ENCODE peak calls at places on chromosome 16, in four cellular contexts. I is Calu3, W is HFF-Myc, C is PC-9. O is an unnamed sample.

GRCh38 chr16:2955779-2956565 is 8.1 kb upstream of the KREMEN2 start:
- DNase-seq in I (no peak), W (no peak), C (no peak), O (no peak)

GRCh38 chr16:31507929-31508705 is at the start of gene RUSF1:
- DNase-seq in I (peak), W (no peak), C (peak), O (peak)

GRCh38 chr16:56667581-56668571 is at the start of gene MT1G:
- DNase-seq in I (no peak), W (no peak), C (no peak), O (no peak)

GRCh38 chr16:48117217-48118105 is 38.3 kb downstream of the ABCC12 start:
- DNase-seq in I (peak), W (no peak), C (peak), O (peak)

GRCh38 chr16:70746040-70746707 is 54.8 kb downstream of the VAC14 start:
- DNase-seq in I (peak), W (peak), C (peak), O (no peak)

GRCh38 chr16:66662445-66663194 is 33.9 kb downstream of the CMTM4 start:
- DNase-seq in I (peak), W (no peak), C (no peak), O (no peak)

GRCh38 chr16:4293822-4294457 is 21.1 kb upstream of the TFAP4 start:
- DNase-seq in I (peak), W (no peak), C (peak), O (no peak)

GRCh38 chr16:48317614-48318013 is 67.6 kb downstream of the SIAH1 start:
- DNase-seq in I (peak), W (peak), C (no peak), O (no peak)

GRCh38 chr16:70779361-70779760 is 21.6 kb downstream of the VAC14 start:
- DNase-seq in I (no peak), W (no peak), C (no peak), O (no peak)

GRCh38 chr16:77585379-77585778 is 136.9 kb upstream of the NUDT7 start:
- DNase-seq in I (no peak), W (no peak), C (no peak), O (no peak)

GRCh38 chr16:86120201-86120981 is 221.4 kb downstream of the IRF8 start:
- DNase-seq in I (no peak), W (no peak), C (no peak), O (no peak)

GRCh38 chr16:81532491-81533174 is 88.0 kb downstream of the CMIP start:
- DNase-seq in I (no peak), W (no peak), C (no peak), O (no peak)

GRCh38 chr16:62038225-62038624 is 2.0 kb upstream of the CDH8 start:
- DNase-seq in I (no peak), W (no peak), C (no peak), O (no peak)

GRCh38 chr16:86868746-86869145 is 290.4 kb downstream of the FOXL1 start:
- DNase-seq in I (no peak), W (no peak), C (no peak), O (no peak)

GRCh38 chr16:56409195-56409594 is 16.1 kb downstream of the AMFR start:
- DNase-seq in I (peak), W (no peak), C (peak), O (no peak)

GRCh38 chr16:82761236-82761635 is 134.5 kb downstream of the CDH13 start:
- DNase-seq in I (no peak), W (no peak), C (no peak), O (no peak)

GRCh38 chr16:61820398-61820797 is 215.8 kb downstream of the CDH8 start:
- DNase-seq in I (no peak), W (no peak), C (no peak), O (no peak)

GRCh38 chr16:57528499-57529323 is 7.7 kb downstream of the CCDC102A start:
- DNase-seq in I (peak), W (no peak), C (no peak), O (no peak)

GRCh38 chr16:75464130-75464918 is at the start of gene TMEM170A:
- DNase-seq in I (peak), W (peak), C (peak), O (peak)

GRCh38 chr16:47787695-47788094 is 326.6 kb downstream of the PHKB start:
- DNase-seq in I (no peak), W (no peak), C (no peak), O (no peak)

GRCh38 chr16:68843482-68844210 is at the start of gene TANGO6:
- DNase-seq in I (peak), W (peak), C (peak), O (peak)

GRCh38 chr16:71807905-71808592 is 585 bp downstream of the AP1G1 start:
- DNase-seq in I (peak), W (no peak), C (no peak), O (peak)

GRCh38 chr16:35631261-35631945 is 2172.0 kb downstream of the TP53TG3F start:
- DNase-seq in I (no peak), W (no peak), C (no peak), O (no peak)

DNA sequence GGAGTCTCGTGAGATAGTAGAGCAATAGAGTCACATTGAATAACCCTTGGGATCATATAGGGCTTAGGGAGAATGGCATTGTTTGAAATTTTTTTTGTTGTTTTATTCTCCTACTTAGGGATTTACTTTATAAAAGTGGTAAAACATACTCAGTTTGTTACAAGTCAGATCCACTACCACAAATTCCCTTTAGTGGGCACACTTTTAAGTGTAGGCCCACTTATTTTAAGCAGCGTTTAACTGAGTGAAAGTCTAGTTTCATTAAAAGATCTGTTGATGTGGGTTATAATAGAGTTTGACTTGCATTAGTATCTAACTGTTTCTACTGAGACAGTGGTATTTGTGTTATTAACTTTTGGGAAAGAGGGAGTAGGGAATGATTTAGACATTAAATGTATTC is 49.3 kb downstream of the USP10 start:
- DNase-seq in I (no peak), W (no peak), C (no peak), O (no peak)
- TF ChIP-seq CTCF in I (no peak), W (no peak), C (no peak), O (no peak)

DNA sequence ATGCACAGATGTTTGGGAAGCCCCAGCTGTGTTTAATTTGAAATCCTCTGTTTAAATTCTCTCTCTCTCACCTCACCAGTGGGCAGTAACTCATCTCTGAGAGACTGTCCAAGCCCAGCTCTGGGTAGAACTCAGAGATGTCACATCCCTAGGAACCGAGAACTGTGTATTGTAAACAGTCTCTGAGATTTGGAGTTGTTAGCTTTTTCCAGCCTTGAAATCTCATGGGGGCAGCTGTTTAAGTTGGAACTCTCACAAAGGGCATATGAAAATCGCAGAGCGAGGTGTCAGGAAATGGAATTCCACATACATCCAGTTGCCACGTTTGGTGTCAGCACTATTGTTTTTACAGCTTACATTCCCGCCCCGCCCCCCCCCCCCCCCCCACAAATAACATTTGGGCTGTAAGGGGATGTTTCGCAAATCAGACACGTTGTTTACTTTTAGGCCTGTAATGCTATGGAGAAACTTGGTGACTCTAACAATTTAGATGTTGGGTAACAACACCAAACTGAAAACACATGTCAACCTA is 34.3 kb downstream of the VPS35L start:
- DNase-seq in I (no peak), W (peak), C (peak), O (no peak)
- TF ChIP-seq CTCF in I (no peak), W (no peak), C (no peak), O (no peak)

GRCh38 chr16:24836836-24837235 is 8.9 kb upstream of the SLC5A11 start:
- DNase-seq in I (no peak), W (no peak), C (no peak), O (no peak)

GRCh38 chr16:24838554-24839266 is 7.1 kb upstream of the SLC5A11 start:
- DNase-seq in I (peak), W (no peak), C (peak), O (no peak)

GRCh38 chr16:24833352-24833751 is 12.4 kb upstream of the SLC5A11 start:
- DNase-seq in I (no peak), W (no peak), C (no peak), O (no peak)

GRCh38 chr16:24837969-24838368 is 7.8 kb upstream of the SLC5A11 start:
- DNase-seq in I (no peak), W (no peak), C (no peak), O (no peak)

DNA sequence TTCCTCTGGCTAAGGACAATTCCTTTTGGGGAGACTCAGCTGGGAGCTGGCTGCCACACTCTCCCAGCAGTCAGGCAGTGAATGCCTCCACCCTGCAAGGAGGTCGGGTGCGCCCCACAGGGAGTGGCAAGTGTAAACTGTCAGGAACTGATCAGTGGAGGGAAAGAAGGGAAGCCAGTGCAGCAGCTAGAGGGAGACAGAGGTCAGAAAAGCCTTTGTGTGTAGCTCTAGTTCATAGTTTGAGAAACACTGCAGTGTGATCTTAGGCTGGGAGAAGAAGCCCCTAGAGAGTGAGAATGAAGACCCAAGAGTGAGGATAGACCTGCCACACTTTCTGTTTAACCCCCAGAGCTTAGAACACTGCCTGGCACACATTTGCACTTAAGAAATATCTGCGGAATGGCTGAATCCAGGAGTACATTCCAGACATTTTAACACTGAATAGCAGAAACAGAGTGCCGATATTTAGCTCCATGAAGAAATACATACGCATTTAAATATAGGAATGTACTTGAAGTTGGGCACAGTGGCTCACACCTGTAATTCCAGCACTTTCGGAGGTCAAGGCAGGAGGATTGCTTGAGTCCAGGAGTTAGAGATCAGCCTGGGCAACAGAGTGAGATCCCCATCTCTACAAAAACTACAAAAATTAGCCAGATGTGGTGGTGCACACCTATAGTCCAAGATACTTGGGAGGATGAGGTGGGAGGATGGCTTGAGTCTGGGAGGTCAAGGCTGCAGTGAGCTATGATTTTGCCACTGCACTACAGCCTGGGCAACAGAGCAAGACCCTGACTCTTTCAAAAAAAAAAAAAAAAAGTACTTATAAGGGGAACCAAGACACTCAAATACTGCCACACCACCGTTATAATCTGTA is 11.1 kb upstream of the SLC5A11 start:
- DNase-seq in I (peak), W (no peak), C (no peak), O (peak)
- TF ChIP-seq CTCF in I (peak), W (peak), C (peak), O (peak)

GRCh38 chr16:27355610-27356009 is 41.8 kb downstream of the IL4R start:
- DNase-seq in I (peak), W (no peak), C (no peak), O (no peak)
- TF ChIP-seq CTCF in I (peak), W (peak), C (peak), O (peak)

DNA sequence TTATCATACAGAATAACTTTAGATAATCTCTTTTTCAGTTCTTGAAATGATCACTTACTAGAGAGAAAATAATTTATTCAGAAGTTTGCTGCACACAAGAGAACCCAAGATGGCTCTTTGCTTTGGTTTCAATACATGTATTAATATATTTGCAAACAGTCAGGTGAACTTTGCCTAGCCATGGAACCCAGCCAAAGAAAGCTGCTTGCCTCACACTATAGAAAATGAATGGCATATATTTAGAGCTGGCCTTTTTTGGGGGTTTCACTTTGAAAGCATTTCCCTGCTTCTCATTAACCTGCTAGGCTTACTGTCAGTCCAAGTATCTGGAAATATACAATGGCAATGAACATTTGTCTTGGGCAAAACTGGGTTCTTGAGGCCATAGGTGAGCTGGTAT is 75.3 kb downstream of the MRTFB start:
- DNase-seq in I (no peak), W (no peak), C (no peak), O (no peak)
- TF ChIP-seq CTCF in I (no peak), W (no peak), C (no peak), O (no peak)

GRCh38 chr16:52567193-52567592 is 20.2 kb upstream of the TOX3 start:
- DNase-seq in I (no peak), W (no peak), C (no peak), O (no peak)

GRCh38 chr16:52570495-52571091 is 23.6 kb upstream of the TOX3 start:
- DNase-seq in I (no peak), W (no peak), C (no peak), O (no peak)

GRCh38 chr16:52569701-52570100 is 22.8 kb upstream of the TOX3 start:
- DNase-seq in I (no peak), W (no peak), C (no peak), O (no peak)

GRCh38 chr16:52568495-52568894 is 21.6 kb upstream of the TOX3 start:
- DNase-seq in I (no peak), W (no peak), C (no peak), O (no peak)

DNA sequence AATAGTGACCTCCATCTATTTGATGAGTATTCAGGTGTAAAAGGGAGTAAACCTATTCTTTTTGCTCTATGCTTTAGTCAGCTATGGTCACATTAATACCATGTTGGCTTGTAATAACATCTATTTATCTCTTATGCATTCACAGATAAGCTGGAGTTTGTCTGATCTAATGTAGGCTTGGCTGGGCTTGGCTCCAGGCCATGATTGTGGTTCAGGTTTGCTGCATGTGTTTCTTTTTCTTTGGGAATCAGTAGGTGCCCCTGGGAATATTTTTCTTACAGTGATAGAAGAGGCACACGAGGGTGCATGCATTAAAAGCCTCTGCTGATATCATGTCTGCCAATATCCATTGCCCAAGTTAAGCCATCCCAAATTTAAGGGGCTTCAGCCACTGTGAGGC is 22.4 kb upstream of the TOX3 start:
- DNase-seq in I (no peak), W (no peak), C (no peak), O (no peak)
- TF ChIP-seq CTCF in I (no peak), W (no peak), C (no peak), O (no peak)

GRCh38 chr16:52547834-52548215 is 882 bp upstream of the TOX3 start:
- DNase-seq in I (no peak), W (no peak), C (no peak), O (no peak)

GRCh38 chr16:52547001-52547833 is at the start of gene TOX3:
- DNase-seq in I (peak), W (no peak), C (no peak), O (no peak)

GRCh38 chr16:52546291-52546941 is 527 bp downstream of the TOX3 start:
- DNase-seq in I (no peak), W (no peak), C (no peak), O (no peak)

GRCh38 chr16:52549011-52549692 is 2.2 kb upstream of the TOX3 start:
- DNase-seq in I (no peak), W (no peak), C (no peak), O (no peak)

GRCh38 chr16:52548261-52549010 is 1.5 kb upstream of the TOX3 start:
- DNase-seq in I (no peak), W (no peak), C (no peak), O (no peak)
- TF ChIP-seq CTCF in I (no peak), W (no peak), C (no peak), O (no peak)

DNA sequence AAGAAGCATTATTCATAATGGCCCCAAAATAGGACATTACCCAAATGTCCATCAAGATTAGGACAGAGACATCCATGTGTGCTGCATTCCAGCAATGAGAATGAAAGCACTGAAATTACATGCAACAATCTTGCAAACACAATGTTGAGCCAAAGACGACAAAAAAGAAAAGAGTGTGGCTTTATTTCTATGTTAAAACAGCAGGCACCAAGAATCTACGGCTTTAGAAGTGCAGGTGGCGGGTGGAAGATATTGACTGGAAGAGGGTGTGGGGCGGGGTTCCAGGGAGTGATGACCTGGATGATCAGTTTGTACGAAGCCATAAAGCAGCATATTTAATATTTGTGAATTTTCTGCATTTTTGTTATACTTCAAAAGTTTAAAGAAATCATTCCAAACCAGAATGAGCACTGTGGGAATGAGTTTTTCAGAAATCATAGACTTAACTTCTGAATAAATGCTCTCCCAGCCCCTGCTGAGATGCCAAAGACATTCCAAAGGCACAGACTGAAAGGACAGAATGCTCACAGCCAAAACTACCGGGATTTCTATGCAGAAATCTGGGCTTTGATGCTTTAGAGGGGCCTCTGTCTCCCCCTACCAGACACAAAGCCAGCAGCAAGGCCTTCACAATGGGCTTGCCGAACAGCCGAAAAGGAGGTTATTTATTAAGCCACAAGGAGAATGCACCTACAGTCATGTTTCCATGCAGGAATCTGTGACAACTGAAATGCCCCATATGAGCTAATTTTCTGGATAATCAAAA is 361.6 kb downstream of the GRIN2A start:
- DNase-seq in I (no peak), W (no peak), C (no peak), O (no peak)
- TF ChIP-seq CTCF in I (no peak), W (no peak), C (no peak), O (no peak)

O was measured in GM13977.